ENCODE peak calls at places on chromosomes 13 and 19, in seven cellular contexts. T is CD8-positive, alpha-beta T cell; X is A673; Q is activated CD4-positive, alpha-beta T cell treated with anti-CD3 and anti-CD28 coated beads, Interleukin-2, amount 50 U/mL, for 1 hour; L is AG10803; E is activated gamma-delta T cell treated with anti-CD3 and anti-CD28 coated beads, Interleukin-2, amount 50 U/mL, for 16 hours; D is lower leg skin. C is an unnamed sample.

GRCh38 chr19:36008336-36008978 is at the start of gene SYNE4:
- DNase-seq in T (no peak), X (no peak), Q (no peak), L (no peak), E (no peak), D (no peak), C (no peak)

GRCh38 chr13:51122868-51123267 is 11.8 kb upstream of the C13orf42 start:
- DNase-seq in T (no peak), X (no peak), Q (no peak), L (no peak), E (no peak), D (no peak), C (no peak)

GRCh38 chr19:35352448-35353304 is 5.0 kb downstream of the FFAR1 start:
- DNase-seq in T (peak; percentile 57), X (peak; percentile 82), Q (peak; percentile 65), L (peak; percentile 69), E (peak; percentile 53), D (peak; percentile 59), C (peak; percentile 41)

GRCh38 chr19:5308471-5309437 is 31.9 kb downstream of the PTPRS start:
- DNase-seq in T (no peak), X (peak; percentile 96), Q (no peak), L (peak; percentile 67), E (no peak), D (no peak), C (peak; percentile 61)

GRCh38 chr13:109156181-109156935 is 526.9 kb downstream of the MYO16 start:
- DNase-seq in T (no peak), X (peak; percentile 38), Q (no peak), L (peak; percentile 91), E (no peak), D (no peak), C (no peak)

GRCh38 chr19:7863157-7863970 is 10.8 kb downstream of the PRR36 start:
- DNase-seq in T (no peak), X (no peak), Q (no peak), L (no peak), E (no peak), D (no peak), C (no peak)

GRCh38 chr13:45011198-45011597 is 21.9 kb downstream of the GPALPP1 start:
- DNase-seq in T (no peak), X (no peak), Q (no peak), L (no peak), E (no peak), D (no peak), C (no peak)

GRCh38 chr13:93307651-93308050 is 81.0 kb downstream of the GPC6 start:
- DNase-seq in T (no peak), X (no peak), Q (no peak), L (no peak), E (no peak), D (no peak), C (no peak)

GRCh38 chr13:51764184-51765141 is 39.5 kb downstream of the DHRS12 start:
- DNase-seq in T (no peak), X (no peak), Q (peak; percentile 45), L (peak; percentile 43), E (peak; percentile 30), D (peak; percentile 88), C (no peak)

GRCh38 chr13:113777311-113778260 is 18.6 kb downstream of the TMEM255B start:
- DNase-seq in T (no peak), X (peak; percentile 44), Q (no peak), L (no peak), E (no peak), D (no peak), C (no peak)

GRCh38 chr19:28359819-28360414 is 853.0 kb downstream of the UQCRFS1 start:
- DNase-seq in T (no peak), X (no peak), Q (no peak), L (no peak), E (no peak), D (no peak), C (no peak)

GRCh38 chr13:59299584-59299983 is 864.1 kb downstream of the DIAPH3 start:
- DNase-seq in T (no peak), X (no peak), Q (no peak), L (no peak), E (no peak), D (no peak), C (no peak)

GRCh38 chr13:111395511-111396393 is 75.3 kb downstream of the TEX29 start:
- DNase-seq in T (no peak), X (no peak), Q (no peak), L (no peak), E (no peak), D (no peak), C (no peak)

GRCh38 chr19:19224852-19225494 is 13.2 kb downstream of the NCAN start:
- DNase-seq in T (peak; percentile 67), X (peak; percentile 90), Q (peak; percentile 76), L (peak; percentile 47), E (peak; percentile 66), D (peak; percentile 31), C (no peak)

GRCh38 chr19:40803857-40804782 is 5.1 kb downstream of the EGLN2 start:
- DNase-seq in T (peak; percentile 66), X (no peak), Q (peak; percentile 56), L (no peak), E (peak; percentile 37), D (no peak), C (no peak)

GRCh38 chr13:51714663-51715168 is 89.2 kb downstream of the DHRS12 start:
- DNase-seq in T (no peak), X (no peak), Q (no peak), L (peak; percentile 62), E (no peak), D (no peak), C (no peak)

GRCh38 chr13:106099765-106100164 is 435.7 kb downstream of the EFNB2 start:
- DNase-seq in T (no peak), X (no peak), Q (no peak), L (no peak), E (no peak), D (no peak), C (no peak)

GRCh38 chr13:110726726-110727125 is 13.2 kb downstream of the ING1 start:
- DNase-seq in T (peak; percentile 25), X (no peak), Q (peak; percentile 29), L (no peak), E (peak; percentile 50), D (no peak), C (no peak)

GRCh38 chr13:42728507-42729180 is 52.7 kb upstream of the FAM216B start:
- DNase-seq in T (no peak), X (no peak), Q (no peak), L (no peak), E (no peak), D (no peak), C (no peak)

GRCh38 chr19:41532526-41532925 is 43.4 kb upstream of the CEACAM21 start:
- DNase-seq in T (no peak), X (no peak), Q (no peak), L (no peak), E (no peak), D (no peak), C (no peak)

C was measured in nucleus accumbens.